ENCODE peak calls at places on chromosomes 1 and 21, in four cellular contexts. One of them, this sample, is unnamed.

GRCh38 chr1:68969430-68969829 is 472.5 kb upstream of the DEPDC1 start:
- DNase-seq in WTC11: no peak
- DNase-seq in mammary epithelial cell: no peak
- DNase-seq in cardiac muscle cell: no peak
- DNase-seq in this sample: no peak

GRCh38 chr1:232599178-232600041 is 30.5 kb downstream of the SIPA1L2 start:
- DNase-seq in WTC11: no peak
- DNase-seq in mammary epithelial cell: no peak
- DNase-seq in cardiac muscle cell: no peak
- DNase-seq in this sample: no peak

GRCh38 chr1:201017828-201018163 is 5.7 kb downstream of the KIF21B start:
- DNase-seq in mammary epithelial cell: no peak
- DNase-seq in WTC11: no peak
- DNase-seq in cardiac muscle cell: no peak
- DNase-seq in this sample: no peak

GRCh38 chr1:244066954-244067716 is 16.1 kb downstream of the ZBTB18 start:
- DNase-seq in mammary epithelial cell: no peak
- DNase-seq in cardiac muscle cell: no peak
- DNase-seq in WTC11: no peak
- DNase-seq in this sample: no peak

GRCh38 chr1:6949991-6950765 is 164.9 kb downstream of the CAMTA1 start:
- DNase-seq in WTC11: no peak
- DNase-seq in cardiac muscle cell: no peak
- DNase-seq in mammary epithelial cell: no peak
- DNase-seq in this sample: no peak

GRCh38 chr1:42966688-42967609 is 8.3 kb upstream of the SLC2A1 start:
- DNase-seq in mammary epithelial cell: peak
- DNase-seq in cardiac muscle cell: peak
- DNase-seq in WTC11: peak
- DNase-seq in this sample: peak

GRCh38 chr1:177937931-177938330 is 31.9 kb downstream of the SEC16B start:
- DNase-seq in cardiac muscle cell: peak
- DNase-seq in WTC11: no peak
- DNase-seq in mammary epithelial cell: peak
- DNase-seq in this sample: no peak

GRCh38 chr1:15799004-15799867 is 8.2 kb downstream of the UQCRHL start:
- DNase-seq in mammary epithelial cell: peak
- DNase-seq in WTC11: no peak
- DNase-seq in cardiac muscle cell: peak
- DNase-seq in this sample: peak

GRCh38 chr1:36466370-36467026 is 2.3 kb upstream of the MRPS15 start:
- DNase-seq in mammary epithelial cell: no peak
- DNase-seq in cardiac muscle cell: no peak
- DNase-seq in WTC11: no peak
- DNase-seq in this sample: no peak

GRCh38 chr21:36902793-36903192 is 63.7 kb downstream of the HLCS start:
- DNase-seq in WTC11: no peak
- DNase-seq in mammary epithelial cell: peak
- DNase-seq in cardiac muscle cell: peak
- DNase-seq in this sample: no peak

DNA sequence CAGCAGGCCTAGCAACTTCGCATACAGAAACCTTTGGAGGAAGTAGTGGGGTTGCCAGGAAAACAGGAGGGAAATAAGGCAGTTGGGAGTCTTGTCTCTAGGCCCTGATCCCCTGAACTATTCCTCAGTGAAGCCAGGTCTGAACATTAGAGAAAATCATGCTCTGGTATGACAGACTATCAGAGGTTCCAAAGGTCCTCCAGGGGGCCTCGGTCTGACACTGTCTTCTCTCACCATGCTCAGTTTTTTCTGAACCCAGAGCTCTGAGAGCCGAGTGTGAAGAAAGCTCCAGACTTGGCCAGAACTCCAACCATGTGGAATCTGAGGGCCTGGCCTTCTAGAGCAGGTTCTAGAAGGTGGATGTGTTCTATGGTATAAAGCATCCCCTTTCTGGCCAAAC is 4.0 kb downstream of the TOMM40L start:
- DNase-seq in WTC11: no peak
- DNase-seq in mammary epithelial cell: no peak
- DNase-seq in cardiac muscle cell: no peak
- DNase-seq in this sample: no peak
- TF ChIP-seq CTCF in WTC11: no peak
- TF ChIP-seq CTCF in mammary epithelial cell: no peak
- TF ChIP-seq CTCF in cardiac muscle cell: no peak
- TF ChIP-seq CTCF in this sample: no peak

GRCh38 chr1:211625040-211625439 is 46.1 kb upstream of the SLC30A1 start:
- DNase-seq in WTC11: no peak
- DNase-seq in cardiac muscle cell: peak
- DNase-seq in mammary epithelial cell: peak
- DNase-seq in this sample: no peak
- TF ChIP-seq CTCF in WTC11: no peak
- TF ChIP-seq CTCF in cardiac muscle cell: peak
- TF ChIP-seq CTCF in mammary epithelial cell: peak
- TF ChIP-seq CTCF in this sample: no peak

GRCh38 chr1:118322369-118322768 is 137.3 kb upstream of the SPAG17 start:
- DNase-seq in cardiac muscle cell: no peak
- DNase-seq in mammary epithelial cell: no peak
- DNase-seq in WTC11: no peak
- DNase-seq in this sample: no peak

GRCh38 chr1:118326960-118327629 is 142.1 kb upstream of the SPAG17 start:
- DNase-seq in mammary epithelial cell: no peak
- DNase-seq in WTC11: no peak
- DNase-seq in cardiac muscle cell: no peak
- DNase-seq in this sample: no peak

DNA sequence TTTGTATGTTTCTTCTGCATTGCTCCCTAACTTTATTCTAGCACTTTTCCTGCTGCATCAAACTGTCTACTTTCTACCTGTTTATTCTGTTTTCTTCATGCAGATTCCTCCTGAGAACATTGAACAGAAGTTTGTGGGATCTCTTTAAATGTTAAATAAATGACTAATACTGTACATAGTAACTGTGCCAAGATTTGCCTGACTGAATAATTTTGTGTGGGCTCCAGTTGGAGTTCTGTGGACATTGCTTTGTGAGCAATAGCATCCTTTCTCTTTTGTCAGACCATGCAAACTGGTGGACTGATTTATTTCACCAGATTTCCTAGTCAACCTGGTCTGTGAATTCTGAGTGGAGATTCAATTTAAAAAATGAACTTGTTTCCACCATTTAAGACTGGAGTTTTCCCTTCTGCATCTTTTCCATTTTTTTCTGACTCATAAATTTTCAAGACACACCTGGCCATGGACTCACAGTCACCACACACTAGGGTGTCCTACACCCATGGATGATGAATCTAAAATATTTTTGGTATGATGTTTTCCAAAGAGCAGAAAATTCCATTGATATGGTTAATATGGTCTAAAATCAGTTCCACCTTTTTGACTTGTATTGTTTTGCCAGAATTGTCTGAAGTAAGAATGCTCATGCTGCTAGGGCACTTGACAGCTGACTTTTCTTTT is 140.7 kb upstream of the SPAG17 start:
- DNase-seq in WTC11: no peak
- DNase-seq in cardiac muscle cell: no peak
- DNase-seq in mammary epithelial cell: peak
- DNase-seq in this sample: no peak
- TF ChIP-seq CTCF in WTC11: no peak
- TF ChIP-seq CTCF in cardiac muscle cell: no peak
- TF ChIP-seq CTCF in mammary epithelial cell: no peak
- TF ChIP-seq CTCF in this sample: no peak

GRCh38 chr1:26224606-26225005 is 9.4 kb upstream of the CEP85 start:
- DNase-seq in mammary epithelial cell: no peak
- DNase-seq in WTC11: no peak
- DNase-seq in cardiac muscle cell: no peak
- DNase-seq in this sample: no peak

GRCh38 chr1:26220199-26220912 is 13.6 kb upstream of the CEP85 start:
- DNase-seq in WTC11: no peak
- DNase-seq in mammary epithelial cell: no peak
- DNase-seq in cardiac muscle cell: no peak
- DNase-seq in this sample: no peak

GRCh38 chr1:26221094-26221493 is 12.9 kb upstream of the CEP85 start:
- DNase-seq in mammary epithelial cell: no peak
- DNase-seq in cardiac muscle cell: no peak
- DNase-seq in WTC11: no peak
- DNase-seq in this sample: no peak

GRCh38 chr1:26225033-26225831 is 8.8 kb upstream of the CEP85 start:
- DNase-seq in WTC11: peak
- DNase-seq in cardiac muscle cell: peak
- DNase-seq in mammary epithelial cell: no peak
- DNase-seq in this sample: peak
- TF ChIP-seq CTCF in WTC11: no peak
- TF ChIP-seq CTCF in cardiac muscle cell: no peak
- TF ChIP-seq CTCF in mammary epithelial cell: no peak
- TF ChIP-seq CTCF in this sample: no peak

DNA sequence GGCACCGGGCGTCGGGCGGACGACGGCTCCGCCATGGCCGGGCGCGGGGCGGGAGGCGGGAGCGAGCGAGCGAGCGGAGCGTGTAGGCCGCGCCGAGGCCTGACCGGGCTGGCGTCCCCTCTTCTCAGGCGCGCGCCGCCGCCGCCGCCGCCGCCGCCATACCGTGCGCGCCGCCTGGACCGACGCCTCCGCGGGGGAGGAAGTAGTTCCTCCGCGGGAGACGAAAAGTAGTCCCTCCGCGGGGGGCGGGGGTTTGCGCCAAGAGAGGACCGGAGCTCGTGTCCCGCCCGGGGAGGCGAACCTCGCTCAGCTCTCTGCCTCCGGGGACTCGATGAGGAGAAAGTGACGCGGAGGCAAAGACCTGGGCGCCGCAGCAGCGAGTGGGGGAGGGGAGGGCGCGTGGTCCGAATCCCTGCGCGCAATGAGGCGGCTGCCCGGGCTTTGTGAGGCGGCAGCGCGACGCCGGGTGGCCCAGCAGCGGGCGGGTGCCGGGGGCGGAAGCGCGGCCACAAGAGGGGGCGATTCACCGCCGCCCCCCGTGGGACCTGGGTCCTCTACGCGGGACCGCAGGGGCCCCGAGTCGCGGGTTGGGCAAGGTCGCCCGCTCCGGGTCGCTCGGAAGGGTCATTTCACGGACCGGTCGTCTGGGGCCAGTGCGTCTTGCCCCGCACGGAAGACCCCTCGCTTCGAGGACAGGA is at the start of gene BRWD1:
- DNase-seq in cardiac muscle cell: peak
- DNase-seq in mammary epithelial cell: peak
- DNase-seq in WTC11: peak
- DNase-seq in this sample: peak
- TF ChIP-seq CTCF in cardiac muscle cell: peak
- TF ChIP-seq CTCF in mammary epithelial cell: no peak
- TF ChIP-seq CTCF in WTC11: no peak
- TF ChIP-seq CTCF in this sample: no peak

GRCh38 chr21:44847261-44848056 is 26.0 kb downstream of the PTTG1IP start:
- DNase-seq in cardiac muscle cell: no peak
- DNase-seq in mammary epithelial cell: no peak
- DNase-seq in WTC11: no peak
- DNase-seq in this sample: no peak
- TF ChIP-seq CTCF in cardiac muscle cell: no peak
- TF ChIP-seq CTCF in mammary epithelial cell: no peak
- TF ChIP-seq CTCF in WTC11: no peak
- TF ChIP-seq CTCF in this sample: no peak